ENCODE peak calls at places on chromosomes 7 and 10, in ten cellular contexts. L is amniotic stem cell; A is GM18507; U is CD4-positive, alpha-beta memory T cell; F is osteocyte; G is heart right ventricle; W is nephron progenitor cell; X is activated naive CD4-positive, alpha-beta T cell; I is NCI-H510A treated with DMSO at 0.1 percent for 48 hours; J is CD8-positive, alpha-beta T cell. V is an unnamed sample.

GRCh38 chr7:150972094-150972493 is 6.0 kb downstream of the KCNH2 start:
- DNase-seq in A (no peak), X (no peak), U (no peak), F (no peak), J (peak; percentile 12), W (no peak), L (no peak), I (no peak), G (peak; percentile 81), V (no peak)

GRCh38 chr7:27834179-27834921 is 94.4 kb downstream of the TAX1BP1 start:
- DNase-seq in F (no peak), I (no peak), J (no peak), U (no peak), L (no peak), X (no peak), W (no peak), A (no peak), G (no peak), V (no peak)

GRCh38 chr7:84025332-84025927 is 169.2 kb downstream of the SEMA3A start:
- DNase-seq in X (no peak), J (no peak), U (no peak), W (peak; percentile 5), I (no peak), L (peak; percentile 82), A (no peak), F (no peak), G (no peak), V (peak; percentile 19)

GRCh38 chr10:103605359-103606156 is 112.1 kb downstream of the NEURL1 start:
- DNase-seq in I (peak; percentile 14), L (no peak), U (peak; percentile 42), G (no peak), F (no peak), A (peak; percentile 35), J (peak; percentile 37), X (no peak), W (peak; percentile 48), V (peak; percentile 59)

GRCh38 chr7:66500087-66500486 is 128.6 kb upstream of the KCTD7 start:
- DNase-seq in L (no peak), J (no peak), X (no peak), W (no peak), U (no peak), F (no peak), A (no peak), I (no peak), G (no peak), V (peak; percentile 81)

GRCh38 chr10:17425584-17426262 is 28.7 kb downstream of the ST8SIA6 start:
- DNase-seq in F (no peak), A (no peak), U (peak; percentile 52), L (no peak), G (no peak), W (no peak), J (peak; percentile 44), X (no peak), I (no peak), V (no peak)

GRCh38 chr10:104061196-104061595 is 24.5 kb downstream of the COL17A1 start:
- DNase-seq in A (no peak), W (no peak), L (no peak), J (no peak), U (no peak), I (no peak), F (no peak), X (no peak), G (no peak), V (no peak)

GRCh38 chr10:48309711-48310226 is 3.3 kb downstream of the MAPK8 start:
- DNase-seq in J (no peak), U (no peak), X (no peak), G (no peak), F (no peak), L (no peak), I (no peak), A (no peak), W (no peak), V (peak; percentile 40)

GRCh38 chr10:110492069-110492782 is 5.5 kb upstream of the DUSP5 start:
- DNase-seq in L (no peak), A (no peak), U (no peak), X (no peak), J (no peak), G (no peak), I (no peak), W (no peak), F (no peak), V (peak; percentile 42)

GRCh38 chr10:31146496-31147219 is 115.0 kb upstream of the ZNF438 start:
- DNase-seq in L (no peak), U (no peak), J (no peak), X (no peak), G (peak; percentile 60), F (no peak), A (no peak), W (no peak), I (no peak), V (peak; percentile 59)

GRCh38 chr10:5428133-5428532 is 15.8 kb downstream of the NET1 start:
- DNase-seq in J (no peak), W (no peak), F (no peak), U (no peak), G (no peak), A (no peak), I (no peak), L (no peak), X (no peak), V (no peak)

GRCh38 chr10:131974034-131974817 is 7.5 kb downstream of the BNIP3 start:
- DNase-seq in G (no peak), A (no peak), U (no peak), I (no peak), J (no peak), X (no peak), F (no peak), W (no peak), L (no peak), V (no peak)

GRCh38 chr7:102073931-102074880 is 212.5 kb upstream of the SH2B2 start:
- DNase-seq in F (no peak), J (no peak), W (no peak), A (no peak), X (no peak), I (no peak), U (no peak), G (no peak), L (no peak), V (no peak)

GRCh38 chr10:69633673-69634635 is 3.9 kb downstream of the FAM241B start:
- DNase-seq in F (peak; percentile 69), A (no peak), W (no peak), I (no peak), X (no peak), J (no peak), L (no peak), G (no peak), U (no peak), V (no peak)

GRCh38 chr7:47482013-47482761 is 99.7 kb downstream of the TNS3 start:
- DNase-seq in F (no peak), I (no peak), A (no peak), G (no peak), W (no peak), J (no peak), X (no peak), U (no peak), L (peak; percentile 75), V (no peak)